ENCODE peak calls at places on chromosomes 6 and 20, in nine cellular contexts. G, K, B, I, C, U, E, M and Q are unnamed samples.

GRCh38 chr6:3711776-3712175 is 39.7 kb downstream of the PXDC1 start:
- DNase-seq in G (no peak), E (no peak), K (no peak), I (no peak), C (no peak), B (no peak), M (no peak), U (no peak), Q (no peak)

GRCh38 chr20:51547951-51548350 is 5.4 kb upstream of the NFATC2 start:
- DNase-seq in K (no peak), M (no peak), C (no peak), I (no peak), U (no peak), G (no peak), E (no peak), B (no peak), Q (no peak)

GRCh38 chr20:46557231-46557956 is 6.9 kb upstream of the OCSTAMP start:
- DNase-seq in I (no peak), G (no peak), K (no peak), B (no peak), M (no peak), E (peak; percentile 43), C (peak; percentile 58), U (peak; percentile 70), Q (peak; percentile 67)

GRCh38 chr20:32972181-32973076 is 31.8 kb downstream of the SUN5 start:
- DNase-seq in C (no peak), I (no peak), E (no peak), U (no peak), M (no peak), G (no peak), B (peak; percentile 78), K (no peak), Q (no peak)

GRCh38 chr6:128487746-128488145 is 32.7 kb downstream of the PTPRK start:
- DNase-seq in M (no peak), C (peak; percentile 91), I (no peak), G (no peak), U (peak; percentile 78), B (no peak), E (no peak), K (no peak), Q (peak; percentile 64)

GRCh38 chr20:20571068-20571780 is 141.2 kb downstream of the RALGAPA2 start:
- DNase-seq in E (no peak), M (no peak), K (no peak), I (no peak), U (no peak), B (no peak), G (no peak), C (no peak), Q (no peak)

GRCh38 chr6:15462717-15463525 is 199.9 kb downstream of the DTNBP1 start:
- DNase-seq in I (no peak), M (no peak), C (no peak), G (no peak), E (peak; percentile 79), B (no peak), K (no peak), U (peak; percentile 72), Q (peak; percentile 68)

GRCh38 chr20:24134284-24134683 is 145.7 kb upstream of the GGTLC1 start:
- DNase-seq in G (no peak), M (no peak), I (no peak), C (no peak), E (peak; percentile 26), U (peak; percentile 25), B (no peak), K (no peak), Q (no peak)

GRCh38 chr6:84426002-84426705 is 198.7 kb upstream of the CEP162 start:
- DNase-seq in E (no peak), K (no peak), B (no peak), I (no peak), G (no peak), U (peak; percentile 12), C (no peak), M (no peak), Q (no peak)

GRCh38 chr20:54229566-54229965 is 21.7 kb downstream of the PFDN4 start:
- DNase-seq in E (peak; percentile 62), M (no peak), G (no peak), K (no peak), U (no peak), B (no peak), I (no peak), C (no peak), Q (no peak)

GRCh38 chr6:1424306-1424927 is 35.0 kb downstream of the FOXF2 start:
- DNase-seq in C (peak; percentile 63), E (peak; percentile 87), B (no peak), U (peak; percentile 73), I (peak; percentile 12), K (no peak), G (no peak), M (peak; percentile 64), Q (peak; percentile 70)

GRCh38 chr6:39217177-39217864 is 12.0 kb downstream of the KCNK5 start:
- DNase-seq in M (no peak), U (no peak), E (no peak), I (no peak), K (no peak), G (no peak), C (no peak), B (no peak), Q (no peak)

GRCh38 chr6:72149715-72150114 is 263.4 kb downstream of the RIMS1 start:
- DNase-seq in E (no peak), C (no peak), G (no peak), I (no peak), B (no peak), U (no peak), K (no peak), M (no peak), Q (no peak)

GRCh38 chr6:45915776-45916348 is 99.8 kb downstream of the CLIC5 start:
- DNase-seq in U (no peak), K (no peak), I (no peak), B (no peak), C (no peak), E (no peak), G (no peak), M (no peak), Q (no peak)

GRCh38 chr6:108897371-108897770 is 49.1 kb downstream of the ARMC2 start:
- DNase-seq in M (no peak), I (no peak), K (no peak), E (no peak), B (no peak), C (peak; percentile 56), U (peak; percentile 63), G (no peak), Q (peak; percentile 56)

DNA sequence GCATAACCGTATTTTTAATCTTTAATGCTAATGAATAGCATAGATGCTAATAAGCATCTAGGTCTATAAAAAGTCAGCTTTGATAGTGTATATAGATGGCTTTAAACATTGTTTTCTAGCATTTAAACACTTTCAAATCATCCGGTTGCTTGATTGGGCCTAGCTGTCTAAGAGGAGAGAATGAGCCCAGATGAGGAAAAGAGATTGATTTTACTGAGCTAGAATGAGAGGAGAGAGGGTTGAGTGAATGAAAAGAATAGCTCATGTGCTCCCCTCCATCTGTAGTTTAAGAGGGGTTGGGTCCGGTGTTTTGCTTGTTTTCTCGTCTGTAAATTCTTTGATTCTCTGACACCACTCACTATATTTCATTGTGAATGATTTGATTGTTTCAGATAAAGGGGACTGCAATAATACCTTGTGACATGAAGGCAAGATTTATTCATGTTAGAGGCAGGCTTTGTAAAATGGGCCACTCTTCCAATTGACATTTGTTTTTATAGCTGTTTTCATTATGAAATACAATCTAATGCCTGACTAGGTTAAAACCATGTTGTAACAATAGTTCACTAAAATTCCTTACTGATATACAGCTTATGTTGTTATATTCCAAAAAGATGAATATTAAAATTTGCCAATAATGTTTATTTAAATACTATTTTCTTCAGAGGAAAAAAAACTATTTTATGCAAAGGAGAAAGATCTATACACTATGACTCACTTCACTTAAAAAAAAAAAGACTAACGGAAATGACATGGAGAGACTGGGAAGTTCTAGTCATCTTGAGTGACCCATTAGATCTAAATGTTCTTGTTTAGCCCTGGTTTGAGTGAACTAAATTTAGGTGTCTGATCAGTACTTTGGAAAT is 3.2 kb downstream of the PTPN1 start:
- DNase-seq in U (peak; percentile 64), B (no peak), M (no peak), G (no peak), C (peak; percentile 88), I (no peak), K (no peak), E (peak; percentile 70), Q (peak; percentile 88)
- H3K4me3 ChIP-seq in U (peak overlapping the region; percentile 93), B (no peak overlapping the region), M (no peak overlapping the region), G (peak overlapping the region; percentile 99), C (peak overlapping the region; percentile 99), I (no peak overlapping the region), K (no peak overlapping the region), E (peak overlapping the region; percentile 83), Q (peak overlapping the region; percentile 90)

GRCh38 chr6:121443953-121444590 is 8.6 kb downstream of the GJA1 start:
- DNase-seq in E (peak; percentile 39), G (no peak), U (peak; percentile 38), M (no peak), I (no peak), C (peak; percentile 55), B (no peak), K (peak; percentile 20), Q (peak; percentile 45)
- H3K4me3 ChIP-seq in E (no peak overlapping the region), G (no peak overlapping the region), U (peak overlapping the region; percentile 42), M (no peak overlapping the region), I (no peak overlapping the region), C (no peak overlapping the region), B (no peak overlapping the region), K (no peak overlapping the region), Q (no peak overlapping the region)

DNA sequence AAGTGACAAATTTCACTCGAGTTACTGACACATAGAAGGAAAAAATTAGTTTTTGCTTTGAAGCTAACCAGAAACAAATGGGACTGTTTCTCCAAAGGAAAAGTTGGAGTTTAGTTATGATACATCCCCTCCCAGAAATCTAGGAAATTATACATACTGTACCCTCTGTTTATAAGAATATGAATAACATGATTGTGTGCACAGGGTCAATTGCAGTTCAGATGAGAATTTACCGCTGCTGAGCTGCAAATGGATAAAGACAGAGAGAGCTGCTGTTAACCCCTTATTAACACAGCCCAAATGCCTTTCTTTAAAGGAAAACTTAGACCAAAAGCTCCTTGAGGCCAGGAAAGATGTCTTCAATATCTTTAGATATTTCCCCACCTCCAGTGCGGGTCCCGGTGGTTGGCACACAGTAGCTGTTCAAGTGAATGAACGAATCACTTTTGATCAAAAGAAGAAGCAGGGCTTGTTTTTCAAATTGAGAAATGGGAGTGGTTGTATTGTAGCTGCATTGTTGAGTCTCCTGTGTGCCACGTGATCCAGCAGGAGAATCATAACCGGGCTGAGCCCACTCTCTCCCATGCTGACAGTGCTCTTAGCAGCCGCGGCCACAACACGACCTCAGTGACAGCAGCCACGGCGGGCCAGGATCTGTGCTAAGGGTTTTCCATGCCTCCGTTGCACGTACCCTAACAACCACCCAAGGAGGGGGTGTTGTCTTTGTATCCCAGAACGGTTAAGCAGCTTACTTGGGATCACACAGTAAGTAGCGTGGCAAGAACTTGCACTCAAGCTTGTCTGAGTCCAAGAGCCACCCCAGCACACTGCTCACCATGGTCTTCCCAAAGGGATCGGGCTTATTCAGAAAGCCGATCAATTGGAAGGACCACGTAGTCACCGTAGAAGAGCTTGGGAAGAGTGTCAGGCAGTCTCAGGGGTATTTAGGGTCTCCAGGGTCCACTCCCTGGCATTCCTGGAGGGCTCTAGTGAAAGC is 53.5 kb upstream of the BMP6 start:
- DNase-seq in K (no peak), M (no peak), G (no peak), E (peak; percentile 34), C (peak; percentile 42), U (peak; percentile 16), I (no peak), B (no peak), Q (peak; percentile 63)
- H3K4me3 ChIP-seq in K (peak overlapping the region; percentile 21), M (no peak overlapping the region), G (no peak overlapping the region), E (peak overlapping the region; percentile 74), C (no peak overlapping the region), U (no peak overlapping the region), I (peak overlapping the region; percentile 10), B (no peak overlapping the region), Q (peak overlapping the region; percentile 38)

GRCh38 chr6:29965873-29966601 is 23.7 kb downstream of the HLA-A start:
- DNase-seq in G (peak; percentile 90), K (peak; percentile 63), C (peak; percentile 53), B (peak; percentile 41), E (peak; percentile 63), U (peak; percentile 51), I (peak; percentile 74), M (peak; percentile 93), Q (peak; percentile 46)
- H3K4me3 ChIP-seq in G (peak overlapping the region; percentile 88), K (peak overlapping the region; percentile 23), C (no peak overlapping the region), B (peak overlapping the region; percentile 22), E (peak overlapping the region; percentile 80), U (peak overlapping the region; percentile 42), I (no peak overlapping the region), M (no peak overlapping the region), Q (peak overlapping the region; percentile 13)